ENCODE peak calls at places on chromosomes 4 and X, in eight cellular contexts. Q is NCI-H1417 treated with DMSO at 0.1 percent for 48 hours; Z is NCI-H226; I is M059J; R is hypothalamus; T is stimulated activated CD8-positive, alpha-beta memory T cell treated with anti-CD3 and anti-CD28 coated beads, Interleukin-12 subunit alpha, Interleukin-12 subunit beta, amount 100 ng/mL, for 4 hours; V is caudate nucleus; G is right lobe of liver. X is an unnamed sample.

GRCh38 chr4:8332891-8333331 is 63.4 kb downstream of the HTRA3 start:
- DNase-seq in R (no peak), T (no peak), I (no peak), V (no peak), Z (no peak), Q (no peak), G (no peak), X (no peak)

GRCh38 chr4:123783091-123783765 is 386.6 kb downstream of the SPRY1 start:
- DNase-seq in G (no peak), R (no peak), V (no peak), Z (no peak), T (no peak), I (no peak), Q (no peak), X (no peak)

GRCh38 chr4:78691333-78691732 is 84.8 kb upstream of the BMP2K start:
- DNase-seq in Z (peak), T (no peak), G (no peak), I (no peak), Q (no peak), R (no peak), V (no peak), X (no peak)

GRCh38 chr4:19803406-19803805 is 448.3 kb upstream of the SLIT2 start:
- DNase-seq in R (no peak), V (no peak), Z (no peak), Q (no peak), I (peak), T (no peak), G (no peak), X (no peak)

GRCh38 chrX:136909119-136909705 is 28.7 kb upstream of the RBMX start:
- DNase-seq in G (peak), I (peak), Z (peak), T (peak), Q (no peak), R (peak), V (peak), X (peak)

GRCh38 chr4:87853108-87853507 is 20.3 kb downstream of the MEPE start:
- DNase-seq in G (no peak), I (peak), R (no peak), Q (peak), T (no peak), V (no peak), Z (peak), X (peak)

GRCh38 chr4:110867251-110867960 is 244.5 kb upstream of the PITX2 start:
- DNase-seq in Z (no peak), G (no peak), Q (no peak), R (no peak), V (no peak), T (no peak), I (no peak), X (no peak)

GRCh38 chr4:84070293-84070692 is 428.8 kb downstream of the NKX6-1 start:
- DNase-seq in T (no peak), V (no peak), Q (no peak), I (no peak), R (no peak), Z (no peak), G (no peak), X (no peak)

GRCh38 chr4:178202422-178202821 is 760.2 kb upstream of the AGA start:
- DNase-seq in G (no peak), R (no peak), T (no peak), Q (no peak), Z (no peak), V (no peak), I (no peak), X (no peak)

GRCh38 chr4:833156-833555 is 7.2 kb upstream of the CPLX1 start:
- DNase-seq in I (no peak), T (no peak), Q (no peak), R (no peak), V (no peak), G (peak), Z (no peak), X (no peak)